ENCODE peak calls at places on chromosomes 11 and 22, in five cellular contexts. A is stomach, V is body of pancreas, Z is thoracic aorta, R is transverse colon. L is an unnamed sample. For H3K9me3, the result is how much of the 10 kb centered on the place peaks cover.

GRCh38 chr11:60121259-60121658 is 32.8 kb downstream of the MS4A2 start:
- DNase-seq in A (no peak), V (no peak), Z (no peak), R (peak), L (no peak)

GRCh38 chr22:30265851-30266444 is 703 bp downstream of the OSM start:
- DNase-seq in A (peak), V (no peak), Z (no peak), R (peak), L (peak)

GRCh38 chr11:77467993-77468392 is 5.9 kb downstream of the PAK1 start:
- DNase-seq in A (no peak), V (no peak), Z (no peak), R (no peak), L (no peak)

GRCh38 chr11:105078283-105078682 is 33.1 kb upstream of the CARD16 start:
- DNase-seq in A (no peak), V (no peak), Z (no peak), R (no peak), L (no peak)

GRCh38 chr11:697811-698311 is 2.2 kb downstream of the TMEM80 start:
- DNase-seq in A (no peak), V (no peak), Z (no peak), R (no peak), L (no peak)

GRCh38 chr22:44023404-44024287 is 456 bp upstream of the PARVB start:
- DNase-seq in A (peak), V (peak), Z (no peak), R (peak), L (peak)

GRCh38 chr22:25702046-25702445 is 39.9 kb upstream of the MYO18B start:
- DNase-seq in A (no peak), V (no peak), Z (no peak), R (no peak), L (no peak)

GRCh38 chr22:44669725-44670027 is 32.3 kb upstream of the PRR5 start:
- DNase-seq in A (no peak), V (no peak), Z (no peak), R (no peak), L (no peak)

GRCh38 chr22:38305481-38306448 is 11.5 kb downstream of the CSNK1E start:
- DNase-seq in A (no peak), V (no peak), Z (no peak), R (peak), L (peak)

GRCh38 chr11:112270551-112271180 is 10.0 kb upstream of the PLET1 start:
- DNase-seq in A (no peak), V (no peak), Z (no peak), R (no peak), L (no peak)

GRCh38 chr11:62709262-62710000 is 2.0 kb downstream of the GNG3 start:
- DNase-seq in A (peak), V (peak), Z (peak), R (peak), L (peak)

GRCh38 chr11:3147257-3147619 is 17.9 kb downstream of the OSBPL5 start:
- DNase-seq in A (no peak), V (no peak), Z (peak), R (no peak), L (no peak)

GRCh38 chr11:78647986-78648875 is 73.6 kb upstream of the NARS2 start:
- DNase-seq in A (no peak), V (no peak), Z (no peak), R (no peak), L (no peak)

GRCh38 chr11:15074206-15075161 is 1.1 kb downstream of the CALCB start:
- DNase-seq in A (peak), V (peak), Z (peak), R (peak), L (peak)

GRCh38 chr11:132734217-132734616 is 798.1 kb downstream of the OPCML start:
- DNase-seq in A (no peak), V (no peak), Z (no peak), R (no peak), L (no peak)

GRCh38 chr11:27496461-27496860 is 10.1 kb downstream of the LIN7C start:
- DNase-seq in A (no peak), V (no peak), Z (no peak), R (no peak), L (no peak)

GRCh38 chr22:35319244-35319985 is 19.7 kb downstream of the TOM1 start:
- DNase-seq in A (no peak), V (no peak), Z (no peak), R (no peak), L (no peak)

GRCh38 chr11:17590463-17590862 is 43.4 kb downstream of the OTOG start:
- DNase-seq in A (no peak), V (no peak), Z (no peak), R (no peak), L (no peak)

GRCh38 chr11:103295704-103296103 is 186.5 kb downstream of the DYNC2H1 start:
- DNase-seq in A (no peak), V (no peak), Z (no peak), R (no peak), L (no peak)

GRCh38 chr11:126113963-126114362 is 51.3 kb upstream of the CDON start:
- DNase-seq in A (no peak), V (no peak), Z (no peak), R (no peak), L (no peak)

GRCh38 chr11:58043379-58043778 is 12.6 kb downstream of the OR6Q1 start:
- DNase-seq in A (no peak), V (no peak), Z (no peak), R (no peak), L (no peak)

GRCh38 chr11:109696191-109696897 is 274.4 kb downstream of the C11orf87 start:
- DNase-seq in A (no peak), V (no peak), Z (no peak), R (no peak), L (no peak)

GRCh38 chr11:113685650-113686349 is 20.3 kb downstream of the TMPRSS5 start:
- DNase-seq in A (no peak), V (no peak), Z (no peak), R (no peak), L (no peak)

GRCh38 chr22:38786631-38787030 is 7.3 kb downstream of the DNAL4 start:
- DNase-seq in A (no peak), V (no peak), Z (no peak), R (no peak), L (no peak)

GRCh38 chr11:76606102-76606793 is 64.3 kb downstream of the LRRC32 start:
- DNase-seq in A (no peak), V (no peak), Z (no peak), R (no peak), L (peak)

GRCh38 chr11:126646701-126647209 is 291.3 kb downstream of the ST3GAL4 start:
- DNase-seq in A (no peak), V (no peak), Z (no peak), R (no peak), L (no peak)

GRCh38 chr22:31140746-31141145 is 438 bp upstream of the PLA2G3 start:
- DNase-seq in A (peak), V (no peak), Z (no peak), R (no peak), L (no peak)

GRCh38 chr11:69368119-69368880 is 74.3 kb downstream of the MYEOV start:
- DNase-seq in A (no peak), V (no peak), Z (no peak), R (no peak), L (no peak)

GRCh38 chr11:130897262-130898182 is 18.8 kb downstream of the SNX19 start:
- DNase-seq in A (peak), V (peak), Z (peak), R (peak), L (peak)

DNA sequence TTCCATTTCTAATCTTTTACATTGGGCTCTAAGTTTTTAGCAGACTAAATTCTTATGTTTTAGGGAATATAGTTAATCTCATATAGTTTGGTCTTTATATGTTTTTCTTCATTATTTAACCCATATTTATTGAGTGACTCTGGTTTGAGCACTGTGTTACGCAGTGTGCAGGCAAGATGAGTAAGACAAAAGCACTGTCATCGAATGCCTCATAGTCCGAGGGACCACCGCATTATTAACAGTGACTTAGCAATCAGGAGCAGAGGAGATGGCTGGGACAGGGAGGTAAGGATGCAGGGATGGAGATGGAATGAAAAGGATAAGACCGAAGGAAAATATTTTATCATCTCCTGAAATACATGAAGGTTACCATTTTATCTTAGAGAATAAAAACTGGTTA is 65.2 kb upstream of the CTSC start:
- DNase-seq in A (no peak), V (no peak), Z (no peak), R (no peak), L (no peak)
- H3K27ac ChIP-seq in A (peak), V (no peak), Z (no peak), R (peak), L (peak)

DNA sequence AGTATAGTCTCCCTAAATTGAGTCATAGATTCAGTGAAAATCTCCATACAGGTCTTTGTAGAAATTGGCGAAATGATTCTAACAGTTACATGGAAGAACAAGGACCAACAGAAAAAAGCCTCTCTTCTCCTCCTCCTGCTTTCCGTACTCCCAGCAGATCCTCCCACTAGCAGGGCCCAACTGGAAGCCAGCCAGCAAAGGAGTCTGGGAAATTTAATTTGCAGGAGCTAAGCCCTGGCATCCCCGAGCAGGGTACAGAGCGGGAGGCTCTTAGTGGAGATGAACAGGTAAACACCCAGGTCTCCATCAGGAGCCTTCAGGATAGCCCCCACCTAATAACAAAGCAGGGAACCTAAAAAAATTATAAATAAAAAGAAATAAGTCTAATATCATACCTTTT is 1473.8 kb downstream of the TBC1D22A start:
- DNase-seq in A (peak), V (no peak), Z (no peak), R (no peak), L (no peak)
- H3K9me3 ChIP-seq in A (under half), V (under half), Z (under half), R (under half), L (under half)

GRCh38 chr11:85809881-85810280 is 1.1 kb downstream of the SYTL2 start:
- DNase-seq in A (no peak), V (no peak), Z (no peak), R (peak), L (no peak)

GRCh38 chr11:85811624-85812023 is 683 bp upstream of the SYTL2 start:
- DNase-seq in A (no peak), V (no peak), Z (no peak), R (no peak), L (no peak)

GRCh38 chr11:85810521-85810870 is 445 bp downstream of the SYTL2 start:
- DNase-seq in A (no peak), V (no peak), Z (no peak), R (no peak), L (no peak)

GRCh38 chr11:85809191-85809590 is 1.8 kb downstream of the SYTL2 start:
- DNase-seq in A (no peak), V (no peak), Z (no peak), R (no peak), L (peak)

GRCh38 chr11:85810871-85811611 is at the start of gene SYTL2:
- DNase-seq in A (peak), V (peak), Z (no peak), R (peak), L (peak)
- TF ChIP-seq CTCF in A (no peak), V (no peak), Z (peak), R (peak), L (no peak)

GRCh38 chr11:116110356-116110755 is 606.1 kb upstream of the CADM1 start:
- DNase-seq in A (no peak), V (no peak), Z (no peak), R (no peak), L (no peak)

GRCh38 chr11:116109228-116109627 is 605.0 kb upstream of the CADM1 start:
- DNase-seq in A (no peak), V (no peak), Z (no peak), R (no peak), L (no peak)

GRCh38 chr11:116110802-116111201 is 606.6 kb upstream of the CADM1 start:
- DNase-seq in A (no peak), V (no peak), Z (no peak), R (no peak), L (no peak)

GRCh38 chr11:116112031-116112935 is 608.1 kb upstream of the CADM1 start:
- DNase-seq in A (no peak), V (no peak), Z (no peak), R (no peak), L (no peak)

GRCh38 chr11:116111546-116111945 is 607.3 kb upstream of the CADM1 start:
- DNase-seq in A (no peak), V (no peak), Z (no peak), R (no peak), L (no peak)
- H3K27ac ChIP-seq in A (no peak), V (no peak), Z (no peak), R (no peak), L (no peak)

GRCh38 chr11:70544774-70545625 is 146.7 kb downstream of the CTTN start:
- DNase-seq in A (no peak), V (no peak), Z (no peak), R (no peak), L (no peak)
- H3K9me3 ChIP-seq in A (under half), V (under half), Z (under half), R (under half), L (under half)

DNA sequence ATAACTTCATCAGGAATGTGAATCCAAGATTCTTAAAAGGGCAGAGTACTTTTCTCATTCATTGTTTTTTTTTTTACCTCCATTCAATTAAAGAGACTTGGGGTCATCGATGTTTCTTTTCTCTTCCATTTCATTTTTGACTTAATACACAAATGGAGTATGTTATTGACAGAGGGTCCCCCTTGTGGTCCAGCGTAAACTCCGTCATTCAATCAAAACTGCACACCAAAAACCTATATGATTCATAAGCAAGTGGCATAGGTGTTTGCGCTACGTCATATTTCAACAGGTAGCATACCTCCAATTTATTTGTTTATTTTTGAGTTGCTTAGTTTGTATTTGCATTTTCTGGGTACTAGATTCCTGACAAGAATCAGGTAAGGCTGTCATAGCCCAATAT is 12.7 kb upstream of the FOLH1 start:
- DNase-seq in A (no peak), V (no peak), Z (no peak), R (no peak), L (no peak)
- TF ChIP-seq CTCF in A (no peak), V (no peak), Z (no peak), R (no peak), L (no peak)

DNA sequence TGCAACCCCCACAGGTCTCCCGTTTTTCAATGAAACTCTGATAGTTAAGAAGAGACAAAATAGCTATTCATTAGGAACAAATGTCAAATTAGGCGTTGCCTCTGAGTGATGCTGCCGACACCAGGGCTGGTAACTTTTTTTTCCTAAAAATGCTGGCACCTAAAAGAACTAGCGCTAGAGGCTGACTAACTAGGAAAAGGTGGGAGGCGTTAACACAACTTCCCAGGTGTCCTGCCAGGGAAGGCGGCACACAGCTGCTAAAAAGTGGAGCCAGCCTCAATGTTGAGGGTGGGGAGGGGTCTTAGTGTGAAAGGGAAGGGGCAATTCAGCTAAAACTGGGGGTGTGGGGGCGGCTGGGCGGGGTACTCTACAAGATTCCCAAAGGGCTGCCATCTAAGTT is 5.4 kb downstream of the MN1 start:
- DNase-seq in A (no peak), V (no peak), Z (no peak), R (no peak), L (no peak)
- H3K27ac ChIP-seq in A (peak), V (no peak), Z (peak), R (peak), L (no peak)